ENCODE peak calls at places on chromosomes 7 and 10, in seven cellular contexts. One of them, this sample, is unnamed.

GRCh38 chr7:140035400-140036223 is 27.1 kb downstream of the PARP12 start:
- DNase-seq in Right ventricle myocardium superior: no peak
- DNase-seq in NCI-H748 treated with DMSO at 0.1 percent for 48 hours: no peak
- DNase-seq in AG04450: peak; percentile 18
- DNase-seq in NCI-H1092 treated with DMSO at 0.1 percent for 48 hours: no peak
- DNase-seq in GM03348: peak; percentile 70
- DNase-seq in Karpas-422: no peak
- DNase-seq in this sample: no peak

GRCh38 chr7:117279931-117280525 is 42.8 kb downstream of the WNT2 start:
- DNase-seq in Right ventricle myocardium superior: no peak
- DNase-seq in NCI-H748 treated with DMSO at 0.1 percent for 48 hours: no peak
- DNase-seq in AG04450: no peak
- DNase-seq in NCI-H1092 treated with DMSO at 0.1 percent for 48 hours: peak; percentile 22
- DNase-seq in GM03348: no peak
- DNase-seq in Karpas-422: no peak
- DNase-seq in this sample: no peak

GRCh38 chr7:81698965-81699364 is 70.9 kb downstream of the HGF start:
- DNase-seq in Right ventricle myocardium superior: no peak
- DNase-seq in NCI-H748 treated with DMSO at 0.1 percent for 48 hours: no peak
- DNase-seq in AG04450: no peak
- DNase-seq in NCI-H1092 treated with DMSO at 0.1 percent for 48 hours: no peak
- DNase-seq in GM03348: no peak
- DNase-seq in Karpas-422: no peak
- DNase-seq in this sample: no peak

GRCh38 chr10:21334891-21335696 is 190.4 kb downstream of the SKIDA1 start:
- DNase-seq in Right ventricle myocardium superior: peak; percentile 70
- DNase-seq in NCI-H748 treated with DMSO at 0.1 percent for 48 hours: no peak
- DNase-seq in AG04450: no peak
- DNase-seq in NCI-H1092 treated with DMSO at 0.1 percent for 48 hours: no peak
- DNase-seq in GM03348: peak; percentile 72
- DNase-seq in Karpas-422: no peak
- DNase-seq in this sample: peak; percentile 90

GRCh38 chr7:157027568-157028527 is 17.4 kb upstream of the MNX1 start:
- DNase-seq in Right ventricle myocardium superior: no peak
- DNase-seq in NCI-H748 treated with DMSO at 0.1 percent for 48 hours: peak; percentile 89
- DNase-seq in AG04450: no peak
- DNase-seq in NCI-H1092 treated with DMSO at 0.1 percent for 48 hours: no peak
- DNase-seq in GM03348: no peak
- DNase-seq in Karpas-422: no peak
- DNase-seq in this sample: no peak

GRCh38 chr10:102869290-102870198 is at the start of gene AS3MT:
- DNase-seq in Right ventricle myocardium superior: peak; percentile 59
- DNase-seq in NCI-H748 treated with DMSO at 0.1 percent for 48 hours: peak; percentile 14
- DNase-seq in AG04450: no peak
- DNase-seq in NCI-H1092 treated with DMSO at 0.1 percent for 48 hours: peak; percentile 37
- DNase-seq in GM03348: peak; percentile 71
- DNase-seq in Karpas-422: no peak
- DNase-seq in this sample: no peak

GRCh38 chr7:90660819-90661218 is 64.7 kb downstream of the CDK14 start:
- DNase-seq in Right ventricle myocardium superior: no peak
- DNase-seq in NCI-H748 treated with DMSO at 0.1 percent for 48 hours: no peak
- DNase-seq in AG04450: no peak
- DNase-seq in NCI-H1092 treated with DMSO at 0.1 percent for 48 hours: no peak
- DNase-seq in GM03348: no peak
- DNase-seq in Karpas-422: no peak
- DNase-seq in this sample: no peak

GRCh38 chr10:1394155-1394912 is 338.1 kb downstream of the WDR37 start:
- DNase-seq in Right ventricle myocardium superior: no peak
- DNase-seq in NCI-H748 treated with DMSO at 0.1 percent for 48 hours: no peak
- DNase-seq in AG04450: no peak
- DNase-seq in NCI-H1092 treated with DMSO at 0.1 percent for 48 hours: no peak
- DNase-seq in GM03348: no peak
- DNase-seq in Karpas-422: no peak
- DNase-seq in this sample: no peak

GRCh38 chr7:154484406-154484805 is 432.2 kb downstream of the DPP6 start:
- DNase-seq in Right ventricle myocardium superior: no peak
- DNase-seq in NCI-H748 treated with DMSO at 0.1 percent for 48 hours: no peak
- DNase-seq in AG04450: no peak
- DNase-seq in NCI-H1092 treated with DMSO at 0.1 percent for 48 hours: peak; percentile 74
- DNase-seq in GM03348: no peak
- DNase-seq in Karpas-422: no peak
- DNase-seq in this sample: no peak

GRCh38 chr7:106736508-106737201 is 75.7 kb upstream of the CCDC71L start:
- DNase-seq in Right ventricle myocardium superior: no peak
- DNase-seq in NCI-H748 treated with DMSO at 0.1 percent for 48 hours: peak; percentile 28
- DNase-seq in AG04450: peak; percentile 56
- DNase-seq in NCI-H1092 treated with DMSO at 0.1 percent for 48 hours: peak; percentile 28
- DNase-seq in GM03348: peak; percentile 65
- DNase-seq in Karpas-422: peak; percentile 79
- DNase-seq in this sample: no peak

GRCh38 chr10:100688201-100688600 is 57.2 kb upstream of the PAX2 start:
- DNase-seq in Right ventricle myocardium superior: no peak
- DNase-seq in NCI-H748 treated with DMSO at 0.1 percent for 48 hours: no peak
- DNase-seq in AG04450: no peak
- DNase-seq in NCI-H1092 treated with DMSO at 0.1 percent for 48 hours: no peak
- DNase-seq in GM03348: no peak
- DNase-seq in Karpas-422: no peak
- DNase-seq in this sample: no peak

GRCh38 chr10:2915412-2915811 is 151.9 kb upstream of the PFKP start:
- DNase-seq in Right ventricle myocardium superior: no peak
- DNase-seq in NCI-H748 treated with DMSO at 0.1 percent for 48 hours: no peak
- DNase-seq in AG04450: no peak
- DNase-seq in NCI-H1092 treated with DMSO at 0.1 percent for 48 hours: no peak
- DNase-seq in GM03348: no peak
- DNase-seq in Karpas-422: no peak
- DNase-seq in this sample: no peak

GRCh38 chr10:30036811-30037210 is 22.6 kb downstream of the JCAD start:
- DNase-seq in Right ventricle myocardium superior: no peak
- DNase-seq in NCI-H748 treated with DMSO at 0.1 percent for 48 hours: no peak
- DNase-seq in AG04450: no peak
- DNase-seq in NCI-H1092 treated with DMSO at 0.1 percent for 48 hours: no peak
- DNase-seq in GM03348: no peak
- DNase-seq in Karpas-422: no peak
- DNase-seq in this sample: no peak

GRCh38 chr10:11162828-11163599 is 145.3 kb downstream of the CELF2 start:
- DNase-seq in Right ventricle myocardium superior: peak; percentile 76
- DNase-seq in NCI-H748 treated with DMSO at 0.1 percent for 48 hours: no peak
- DNase-seq in AG04450: no peak
- DNase-seq in NCI-H1092 treated with DMSO at 0.1 percent for 48 hours: no peak
- DNase-seq in GM03348: no peak
- DNase-seq in Karpas-422: peak; percentile 75
- DNase-seq in this sample: no peak

GRCh38 chr10:3963191-3963673 is 178.2 kb upstream of the KLF6 start:
- DNase-seq in Right ventricle myocardium superior: no peak
- DNase-seq in NCI-H748 treated with DMSO at 0.1 percent for 48 hours: no peak
- DNase-seq in AG04450: no peak
- DNase-seq in NCI-H1092 treated with DMSO at 0.1 percent for 48 hours: no peak
- DNase-seq in GM03348: no peak
- DNase-seq in Karpas-422: no peak
- DNase-seq in this sample: no peak

GRCh38 chr7:122364761-122365280 is 60.3 kb upstream of the FEZF1 start:
- DNase-seq in Right ventricle myocardium superior: no peak
- DNase-seq in NCI-H748 treated with DMSO at 0.1 percent for 48 hours: no peak
- DNase-seq in AG04450: no peak
- DNase-seq in NCI-H1092 treated with DMSO at 0.1 percent for 48 hours: no peak
- DNase-seq in GM03348: no peak
- DNase-seq in Karpas-422: no peak
- DNase-seq in this sample: no peak

GRCh38 chr10:116766241-116767198 is 24.2 kb upstream of the HSPA12A start:
- DNase-seq in Right ventricle myocardium superior: no peak
- DNase-seq in NCI-H748 treated with DMSO at 0.1 percent for 48 hours: no peak
- DNase-seq in AG04450: no peak
- DNase-seq in NCI-H1092 treated with DMSO at 0.1 percent for 48 hours: no peak
- DNase-seq in GM03348: no peak
- DNase-seq in Karpas-422: no peak
- DNase-seq in this sample: no peak

GRCh38 chr7:30642789-30643188 is 39.5 kb downstream of the CRHR2 start:
- DNase-seq in Right ventricle myocardium superior: no peak
- DNase-seq in NCI-H748 treated with DMSO at 0.1 percent for 48 hours: no peak
- DNase-seq in AG04450: no peak
- DNase-seq in NCI-H1092 treated with DMSO at 0.1 percent for 48 hours: no peak
- DNase-seq in GM03348: no peak
- DNase-seq in Karpas-422: no peak
- DNase-seq in this sample: no peak

GRCh38 chr10:68135922-68136718 is 26.8 kb downstream of the MYPN start:
- DNase-seq in Right ventricle myocardium superior: no peak
- DNase-seq in NCI-H748 treated with DMSO at 0.1 percent for 48 hours: no peak
- DNase-seq in AG04450: no peak
- DNase-seq in NCI-H1092 treated with DMSO at 0.1 percent for 48 hours: no peak
- DNase-seq in GM03348: peak; percentile 71
- DNase-seq in Karpas-422: no peak
- DNase-seq in this sample: no peak